ENCODE peak calls at places on chromosome 13, in four cellular contexts. G, T, O and P are unnamed samples.

GRCh38 chr13:59445812-59446211 is 717.9 kb downstream of the DIAPH3 start:
- DNase-seq in O (no peak), T (no peak), G (no peak), P (no peak)

GRCh38 chr13:94534171-94534570 is 54.7 kb upstream of the DCT start:
- DNase-seq in T (no peak), O (no peak), G (no peak), P (no peak)

GRCh38 chr13:101309014-101309619 is 107.2 kb downstream of the NALCN start:
- DNase-seq in G (peak; percentile 45), T (no peak), O (no peak), P (no peak)

GRCh38 chr13:41311607-41312500 is 787 bp downstream of the NAA16 start:
- DNase-seq in G (peak; percentile 41), O (no peak), T (peak; percentile 45), P (peak; percentile 74)

GRCh38 chr13:76711515-76712182 is 174.6 kb downstream of the KCTD12 start:
- DNase-seq in G (peak; percentile 47), T (no peak), O (no peak), P (no peak)

GRCh38 chr13:48094404-48094780 is 512 bp downstream of the MED4 start:
- DNase-seq in T (peak; percentile 14), G (peak; percentile 14), O (no peak), P (peak; percentile 36)

GRCh38 chr13:106464076-106464475 is 71.4 kb downstream of the EFNB2 start:
- DNase-seq in O (no peak), T (no peak), G (peak; percentile 54), P (no peak)

GRCh38 chr13:35927554-35927953 is 203.6 kb downstream of the DCLK1 start:
- DNase-seq in T (no peak), O (no peak), G (peak; percentile 52), P (no peak)

GRCh38 chr13:102402292-102402691 is 444 bp upstream of the FGF14 start:
- DNase-seq in G (no peak), T (peak; percentile 91), O (no peak), P (peak; percentile 87)

GRCh38 chr13:24727731-24728601 is 36.0 kb upstream of the RNF17 start:
- DNase-seq in O (peak; percentile 86), T (peak; percentile 86), G (peak; percentile 73), P (peak; percentile 89)

GRCh38 chr13:109904218-109904617 is 117.8 kb upstream of the IRS2 start:
- DNase-seq in G (peak; percentile 33), O (no peak), T (peak; percentile 11), P (peak; percentile 65)

GRCh38 chr13:29902632-29903305 is 52.4 kb upstream of the UBL3 start:
- DNase-seq in O (no peak), G (no peak), T (no peak), P (no peak)

GRCh38 chr13:41811588-41812021 is 149.3 kb downstream of the VWA8 start:
- DNase-seq in T (no peak), G (no peak), O (no peak), P (peak; percentile 4)

GRCh38 chr13:97600438-97601080 is 166.6 kb downstream of the RAP2A start:
- DNase-seq in T (no peak), G (peak; percentile 67), O (no peak), P (no peak)

GRCh38 chr13:37118002-37118401 is 12.5 kb upstream of the CSNK1A1L start:
- DNase-seq in T (no peak), G (no peak), O (no peak), P (no peak)

GRCh38 chr13:22162889-22163288 is 492.0 kb downstream of the FGF9 start:
- DNase-seq in T (no peak), O (no peak), G (no peak), P (no peak)

GRCh38 chr13:40818926-40819325 is 29.5 kb downstream of the SLC25A15 start:
- DNase-seq in T (no peak), G (no peak), O (no peak), P (no peak)